ENCODE peak calls at places on chromosomes 6 and 20, in four cellular contexts. Q is effector CD4-positive, alpha-beta T cell; G is Calu3; O is left ventricle myocardium inferior. Z is an unnamed sample.
A peak's percentile ranks its signal among the peaks of the same experiment; 100 is the strongest.

GRCh38 chr20:10909803-10910202 is 236.0 kb upstream of the JAG1 start:
- DNase-seq in Q (no peak), G (no peak), O (no peak), Z (no peak)

GRCh38 chr6:119346914-119347313 is 2.6 kb downstream of the MAN1A1 start:
- DNase-seq in Q (no peak), G (no peak), O (no peak), Z (no peak)

GRCh38 chr6:72261554-72261953 is 360.3 kb upstream of the KCNQ5 start:
- DNase-seq in Q (no peak), G (no peak), O (no peak), Z (no peak)

GRCh38 chr20:60224914-60225313 is 266.7 kb downstream of the CDH26 start:
- DNase-seq in Q (no peak), G (peak; percentile 36), O (no peak), Z (no peak)

GRCh38 chr6:119727504-119728219 is 378.1 kb upstream of the MAN1A1 start:
- DNase-seq in Q (no peak), G (peak; percentile 12), O (no peak), Z (no peak)

GRCh38 chr6:113684382-113684901 is 172.7 kb upstream of the MARCKS start:
- DNase-seq in Q (no peak), G (peak; percentile 32), O (no peak), Z (no peak)

GRCh38 chr20:37649017-37649416 is 44.8 kb upstream of the CTNNBL1 start:
- DNase-seq in Q (no peak), G (no peak), O (no peak), Z (no peak)

GRCh38 chr6:90978046-90978445 is 391.2 kb upstream of the MAP3K7 start:
- DNase-seq in Q (no peak), G (no peak), O (no peak), Z (no peak)

GRCh38 chr20:44384423-44385027 is 29.0 kb downstream of the HNF4A start:
- DNase-seq in Q (peak; percentile 76), G (peak; percentile 94), O (peak; percentile 77), Z (peak; percentile 48)

GRCh38 chr6:125149256-125150144 is 4.1 kb upstream of the TPD52L1 start:
- DNase-seq in Q (no peak), G (no peak), O (no peak), Z (peak; percentile 75)

GRCh38 chr20:60138263-60139127 is 180.3 kb downstream of the CDH26 start:
- DNase-seq in Q (peak; percentile 12), G (peak; percentile 75), O (peak; percentile 59), Z (no peak)

GRCh38 chr6:94300424-94301144 is 881.2 kb upstream of the EPHA7 start:
- DNase-seq in Q (no peak), G (no peak), O (peak; percentile 76), Z (no peak)

GRCh38 chr6:9623228-9623832 is 791.5 kb downstream of the TFAP2A start:
- DNase-seq in Q (no peak), G (no peak), O (no peak), Z (no peak)

GRCh38 chr20:25018841-25019240 is 26.3 kb upstream of the APMAP start:
- DNase-seq in Q (no peak), G (no peak), O (no peak), Z (no peak)